ENCODE peak calls at places on chromosomes 12 and 14, in eight cellular contexts. X is upper lobe of right lung, H is astrocyte of the spinal cord, R is nephron progenitor cell, C is psoas muscle, I is fibroblast of lung, L is mammary epithelial cell, S is foreskin fibroblast. M is an unnamed sample.

GRCh38 chr12:121314441-121314840 is 17.9 kb upstream of the CAMKK2 start:
- DNase-seq in S (no peak), C (no peak), I (no peak), L (no peak), X (no peak), R (no peak), H (no peak), M (no peak)

GRCh38 chr14:61567838-61568571 is 127.3 kb upstream of the HIF1A start:
- DNase-seq in H (no peak), X (no peak), S (no peak), C (no peak), R (peak), L (no peak), I (no peak), M (no peak)

GRCh38 chr12:9702239-9702638 is 30.7 kb downstream of the CLECL1 start:
- DNase-seq in S (no peak), H (no peak), I (no peak), L (no peak), R (no peak), C (no peak), X (no peak), M (no peak)

GRCh38 chr12:107526555-107527180 is 158.9 kb upstream of the PWP1 start:
- DNase-seq in X (no peak), S (no peak), C (no peak), L (no peak), H (no peak), I (no peak), R (no peak), M (no peak)

GRCh38 chr14:36690301-36691020 is 28.8 kb downstream of the PAX9 start:
- DNase-seq in L (peak), H (no peak), I (peak), C (no peak), S (peak), X (no peak), R (no peak), M (no peak)

GRCh38 chr12:8734873-8735381 is 37.1 kb downstream of the RIMKLB start:
- DNase-seq in C (no peak), S (no peak), H (peak), L (no peak), I (peak), X (no peak), R (no peak), M (no peak)

GRCh38 chr12:108568653-108569154 is 6.3 kb downstream of the ISCU start:
- DNase-seq in C (no peak), X (no peak), R (no peak), S (no peak), H (no peak), L (no peak), I (no peak), M (no peak)

GRCh38 chr14:103994535-103995184 is 52.3 kb upstream of the RD3L start:
- DNase-seq in I (peak), X (no peak), L (peak), H (no peak), S (no peak), C (no peak), R (no peak), M (no peak)

GRCh38 chr12:10614056-10614370 is 604 bp upstream of the MAGOHB start:
- DNase-seq in L (no peak), I (no peak), C (no peak), H (no peak), R (no peak), S (no peak), X (no peak), M (no peak)

GRCh38 chr12:71626768-71627167 is 36.9 kb downstream of the ZFC3H1 start:
- DNase-seq in C (no peak), L (peak), X (no peak), S (peak), I (peak), H (peak), R (no peak), M (no peak)

GRCh38 chr12:8449293-8449944 is 6.3 kb upstream of the CLEC6A start:
- DNase-seq in I (no peak), X (no peak), S (no peak), H (no peak), R (no peak), C (no peak), L (no peak), M (no peak)

GRCh38 chr12:44053550-44054243 is 217.8 kb downstream of the TMEM117 start:
- DNase-seq in S (peak), H (peak), C (no peak), R (no peak), L (peak), X (no peak), I (peak), M (no peak)

GRCh38 chr14:77838756-77839565 is 39.1 kb downstream of the ADCK1 start:
- DNase-seq in S (no peak), C (no peak), X (no peak), I (no peak), R (peak), H (peak), L (no peak), M (no peak)

GRCh38 chr12:115755752-115756140 is 521.7 kb downstream of the MED13L start:
- DNase-seq in L (no peak), S (peak), H (no peak), I (no peak), C (no peak), R (no peak), X (no peak), M (no peak)

GRCh38 chr12:19683178-19683927 is 244.1 kb downstream of the AEBP2 start:
- DNase-seq in S (peak), H (peak), R (no peak), L (no peak), I (peak), X (no peak), C (no peak), M (peak)

GRCh38 chr12:107454431-107454830 is 231.2 kb upstream of the PWP1 start:
- DNase-seq in S (no peak), H (no peak), X (no peak), R (no peak), I (no peak), C (no peak), L (no peak), M (no peak)

GRCh38 chr12:130711751-130712150 is 4.3 kb downstream of the RIMBP2 start:
- DNase-seq in H (no peak), I (no peak), R (no peak), X (no peak), S (no peak), L (no peak), C (no peak), M (no peak)

GRCh38 chr14:54356172-54356571 is 40.6 kb upstream of the CDKN3 start:
- DNase-seq in S (peak), I (no peak), H (peak), R (no peak), X (no peak), C (no peak), L (peak), M (peak)

GRCh38 chr12:54558759-54559158 is 9.4 kb downstream of the PDE1B start:
- DNase-seq in H (no peak), L (no peak), R (no peak), C (no peak), I (no peak), X (no peak), S (no peak), M (no peak)

GRCh38 chr12:131559517-131560516 is 151.1 kb upstream of the SFSWAP start:
- DNase-seq in I (no peak), R (no peak), L (no peak), C (no peak), H (no peak), X (no peak), S (no peak), M (no peak)

GRCh38 chr12:70364695-70365397 is 1.2 kb upstream of the KCNMB4 start:
- DNase-seq in L (peak), X (no peak), C (no peak), H (no peak), I (no peak), R (no peak), S (no peak), M (no peak)

GRCh38 chr14:103260629-103261124 is 73.4 kb upstream of the EIF5 start:
- DNase-seq in X (peak), L (peak), H (peak), C (peak), R (no peak), S (peak), I (peak), M (peak)

GRCh38 chr14:103184046-103184445 is 60.8 kb downstream of the TNFAIP2 start:
- DNase-seq in R (no peak), L (no peak), H (no peak), X (peak), S (no peak), C (no peak), I (no peak), M (no peak)

GRCh38 chr12:103590271-103590670 is 3.2 kb downstream of the STAB2 start:
- DNase-seq in C (no peak), S (no peak), H (no peak), R (no peak), X (no peak), L (no peak), I (no peak), M (no peak)

GRCh38 chr12:68378859-68379628 is 46.9 kb upstream of the MDM1 start:
- DNase-seq in H (no peak), R (no peak), L (no peak), X (no peak), S (peak), I (no peak), C (no peak), M (no peak)

GRCh38 chr12:86137936-86138335 is 118.3 kb downstream of the MGAT4C start:
- DNase-seq in X (no peak), H (peak), L (peak), R (no peak), I (peak), S (peak), C (no peak), M (peak)

GRCh38 chr12:114254998-114255397 is 150.9 kb downstream of the TBX5 start:
- DNase-seq in X (no peak), C (no peak), S (no peak), L (no peak), I (no peak), R (no peak), H (no peak), M (no peak)

GRCh38 chr12:103583008-103583407 is 4.1 kb upstream of the STAB2 start:
- DNase-seq in S (no peak), X (no peak), R (no peak), I (no peak), H (no peak), C (no peak), L (peak), M (no peak)

GRCh38 chr14:103343164-103343879 is 9.3 kb downstream of the EIF5 start:
- DNase-seq in I (no peak), X (no peak), H (no peak), S (peak), L (no peak), C (no peak), R (no peak), M (no peak)

GRCh38 chr12:106305376-106305775 is 2.8 kb downstream of the TCP11L2 start:
- DNase-seq in C (no peak), X (no peak), S (no peak), H (no peak), I (peak), R (no peak), L (peak), M (no peak)

GRCh38 chr12:121038861-121039654 is at the start of gene OASL:
- DNase-seq in H (no peak), L (peak), S (peak), C (no peak), X (peak), R (no peak), I (peak), M (no peak)

DNA sequence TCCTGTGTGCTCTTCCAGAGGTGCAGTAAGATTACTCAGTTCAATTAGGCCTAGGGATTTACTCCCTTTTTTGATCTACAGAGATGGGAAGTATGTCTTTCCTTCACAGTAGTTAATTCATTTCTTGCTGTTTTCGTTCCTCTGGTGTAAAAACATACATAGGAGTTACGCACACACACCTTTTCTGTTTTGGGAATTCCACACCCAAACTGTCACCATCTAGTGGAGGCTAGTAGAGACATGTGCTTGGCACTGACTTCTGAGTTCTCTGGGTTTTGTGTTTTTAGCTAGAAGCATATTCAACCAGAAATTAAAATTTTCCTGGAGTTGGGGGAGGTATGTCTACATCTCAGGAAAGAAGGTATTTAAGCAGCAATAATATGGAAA is 1.4 kb downstream of the SUSD6 start:
- DNase-seq in R (no peak), X (no peak), H (peak), S (peak), L (peak), I (no peak), C (no peak), M (no peak)
- TF ChIP-seq CTCF in R (no peak), X (peak), H (peak), S (peak), L (peak), I (peak), C (no peak), M (peak)

DNA sequence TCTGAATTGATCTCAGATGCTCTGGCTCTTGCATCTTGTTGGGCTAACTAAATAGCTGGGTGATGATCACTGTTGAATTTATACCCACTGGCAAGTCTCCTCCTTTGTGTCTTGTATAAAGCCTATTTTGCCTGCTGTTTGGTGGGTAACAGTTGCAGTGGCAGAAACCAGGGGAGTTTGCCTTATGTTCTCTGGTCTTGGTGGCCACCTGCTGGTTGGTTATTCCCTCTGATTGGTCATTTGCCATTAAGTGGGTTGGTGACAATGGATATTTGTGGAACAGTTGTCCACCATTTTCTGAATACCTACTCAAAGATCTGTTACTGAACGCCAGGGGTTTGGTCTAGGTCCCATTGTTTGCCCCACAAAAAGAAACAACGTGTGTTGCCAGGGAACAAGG is 52.1 kb downstream of the AVPR1A start:
- DNase-seq in L (no peak), X (no peak), C (no peak), S (no peak), R (no peak), H (no peak), I (no peak), M (peak)
- TF ChIP-seq CTCF in L (peak), X (no peak), C (no peak), S (no peak), R (peak), H (no peak), I (no peak), M (peak)

GRCh38 chr12:24360057-24360456 is 410.6 kb upstream of the SOX5 start:
- DNase-seq in C (no peak), X (no peak), L (no peak), R (no peak), I (no peak), S (no peak), H (no peak), M (no peak)
- TF ChIP-seq CTCF in C (no peak), X (no peak), L (no peak), R (no peak), I (peak), S (no peak), H (no peak), M (no peak)

GRCh38 chr12:63846249-63846967 is 1.9 kb downstream of the SRGAP1 start:
- DNase-seq in X (no peak), C (no peak), I (no peak), S (peak), R (no peak), L (no peak), H (peak), M (no peak)

GRCh38 chr12:63843613-63844390 is 698 bp upstream of the SRGAP1 start:
- DNase-seq in I (peak), C (peak), L (peak), S (peak), R (peak), X (peak), H (peak), M (peak)

GRCh38 chr12:63841611-63842010 is 2.9 kb upstream of the SRGAP1 start:
- DNase-seq in H (no peak), X (no peak), L (no peak), I (no peak), S (peak), C (no peak), R (no peak), M (no peak)

GRCh38 chr12:63845726-63846125 is 1.2 kb downstream of the SRGAP1 start:
- DNase-seq in L (peak), X (no peak), H (peak), C (no peak), R (no peak), S (peak), I (peak), M (peak)

GRCh38 chr12:63844391-63845341 is at the start of gene SRGAP1:
- DNase-seq in R (peak), C (peak), L (peak), X (peak), H (peak), I (peak), S (peak), M (peak)
- TF ChIP-seq CTCF in R (no peak), C (no peak), L (peak), X (no peak), H (no peak), I (peak), S (peak), M (peak)

GRCh38 chr12:23128462-23128861 is 503.5 kb downstream of the ETNK1 start:
- DNase-seq in R (no peak), X (no peak), L (no peak), H (no peak), I (no peak), C (no peak), S (no peak), M (no peak)
- TF ChIP-seq CTCF in R (no peak), X (no peak), L (no peak), H (no peak), I (no peak), C (no peak), S (no peak), M (no peak)